ENCODE peak calls at places on chromosome X, in five cellular contexts. W is upper lobe of right lung, E is thoracic aorta, U is left ventricle myocardium inferior, T is fibroblast of lung. H is an unnamed sample.
A peak's percentile ranks its signal among the peaks of the same experiment; 100 is the strongest.

GRCh38 chrX:20029728-20030127 is 38.9 kb upstream of the BCLAF3 start:
- DNase-seq in W (no peak), E (no peak), U (no peak), T (no peak), H (no peak)

GRCh38 chrX:140712413-140713173 is 3.0 kb downstream of the LINC00632 start:
- DNase-seq in W (peak; percentile 78), E (peak; percentile 3), U (peak; percentile 39), T (peak; percentile 89), H (no peak)

GRCh38 chrX:136170109-136170800 is 22.9 kb downstream of the FHL1 start:
- DNase-seq in W (no peak), E (no peak), U (peak; percentile 24), T (peak; percentile 61), H (no peak)

GRCh38 chrX:13932416-13932815 is 97.3 kb downstream of the GEMIN8 start:
- DNase-seq in W (no peak), E (no peak), U (no peak), T (no peak), H (no peak)

GRCh38 chrX:15855562-15856256 is 1.1 kb upstream of the AP1S2 start:
- DNase-seq in W (no peak), E (no peak), U (no peak), T (no peak), H (no peak)

GRCh38 chrX:3811331-3812311 is 98.2 kb upstream of the PRKX start:
- DNase-seq in W (no peak), E (no peak), U (no peak), T (peak; percentile 67), H (no peak)

GRCh38 chrX:2572740-2573139 is 72.0 kb upstream of the DHRSX start:
- DNase-seq in W (no peak), E (no peak), U (no peak), T (no peak), H (no peak)

GRCh38 chrX:12065251-12065650 is 73.0 kb upstream of the FRMPD4 start:
- DNase-seq in W (no peak), E (no peak), U (no peak), T (peak; percentile 27), H (no peak)

GRCh38 chrX:49103637-49104036 is 19.9 kb downstream of the GPKOW start:
- DNase-seq in W (no peak), E (no peak), U (no peak), T (no peak), H (no peak)

GRCh38 chrX:148960060-148960459 is 459.6 kb downstream of the AFF2 start:
- DNase-seq in W (no peak), E (no peak), U (no peak), T (peak; percentile 2), H (no peak)

DNA sequence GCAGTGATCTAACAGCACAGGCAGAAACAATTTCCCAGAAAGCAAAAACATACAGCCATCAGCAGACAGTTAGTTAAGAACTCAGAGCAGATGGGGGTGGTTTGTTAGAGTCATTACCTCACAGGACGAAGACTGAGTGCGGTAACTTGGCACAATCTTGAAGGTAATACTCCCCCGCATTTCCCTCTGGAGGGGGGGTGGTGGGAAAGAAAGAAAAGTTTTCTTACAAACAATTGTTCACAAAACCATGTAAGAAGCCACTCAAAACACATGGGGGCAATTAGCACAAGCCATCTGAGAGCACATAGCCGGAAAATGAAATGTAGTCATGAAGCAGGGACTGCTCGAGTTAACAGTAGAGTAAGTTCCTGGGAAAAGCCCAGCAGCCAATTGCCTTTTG is 112.5 kb downstream of the NYX start:
- DNase-seq in W (no peak), E (no peak), U (no peak), T (peak; percentile 76), H (no peak)
- H3K27ac ChIP-seq in W (no peak overlapping the region), E (peak overlapping the region; percentile 38), U (peak overlapping the region; percentile 30), T (peak overlapping the region; percentile 68), H (no peak overlapping the region)

GRCh38 chrX:51852096-51852495 is 41.3 kb upstream of the MAGED1 start:
- DNase-seq in W (no peak), E (no peak), U (no peak), T (no peak), H (no peak)
- H3K4me3 ChIP-seq in W (no peak overlapping the region), E (no peak overlapping the region), U (no peak overlapping the region), T (no peak overlapping the region), H (no peak overlapping the region)

GRCh38 chrX:45295587-45295986 is 94.9 kb upstream of the DIPK2B start:
- DNase-seq in W (no peak), E (no peak), U (no peak), T (peak; percentile 59), H (no peak)
- H3K27ac ChIP-seq in W (no peak overlapping the region), E (no peak overlapping the region), U (no peak overlapping the region), T (no peak overlapping the region), H (no peak overlapping the region)

GRCh38 chrX:103831803-103832544 is at the start of gene RAB9B:
- DNase-seq in W (peak; percentile 83), E (peak; percentile 4), U (peak; percentile 70), T (peak; percentile 33), H (peak; percentile 32)

GRCh38 chrX:103828529-103828928 is 3.5 kb downstream of the RAB9B start:
- DNase-seq in W (no peak), E (no peak), U (no peak), T (no peak), H (no peak)

GRCh38 chrX:103825881-103826280 is 6.2 kb downstream of the RAB9B start:
- DNase-seq in W (no peak), E (no peak), U (no peak), T (no peak), H (no peak)

GRCh38 chrX:103830848-103831247 is 1.2 kb downstream of the RAB9B start:
- DNase-seq in W (no peak), E (no peak), U (no peak), T (no peak), H (no peak)

GRCh38 chrX:103831342-103831802 is 685 bp downstream of the RAB9B start:
- DNase-seq in W (no peak), E (no peak), U (no peak), T (no peak), H (no peak)
- H3K4me3 ChIP-seq in W (peak overlapping the region; percentile 58), E (peak overlapping the region; percentile 80), U (peak overlapping the region; percentile 72), T (peak overlapping the region; percentile 22), H (peak overlapping the region; percentile 64)

H was measured in gastrocnemius medialis.